ENCODE peak calls at places on chromosomes 2 and 18, in five cellular contexts. S is head of caudate nucleus, T is MM.1S, G is iris pigment epithelial cell, A is HCEC 1CT. H is an unnamed sample.

GRCh38 chr2:238425979-238426567 is 654 bp upstream of the ASB1 start:
- DNase-seq in S (no peak), T (no peak), A (peak), G (peak), H (peak)

GRCh38 chr18:57915848-57916596 is 112.9 kb upstream of the ATP8B1 start:
- DNase-seq in S (peak), T (no peak), A (peak), G (no peak), H (no peak)

GRCh38 chr2:88857951-88858406 is 166.5 kb downstream of the RPIA start:
- DNase-seq in G (peak), A (no peak), T (no peak), S (no peak), H (peak)

GRCh38 chr2:160207271-160207670 is 7.2 kb upstream of the ITGB6 start:
- DNase-seq in A (no peak), T (no peak), G (no peak), S (no peak), H (no peak)

GRCh38 chr2:159926695-159927094 is 128.7 kb upstream of the CD302 start:
- DNase-seq in A (no peak), S (no peak), T (no peak), G (no peak), H (no peak)

GRCh38 chr2:237858294-237859081 is 935 bp upstream of the RAMP1 start:
- DNase-seq in T (peak), S (peak), A (peak), G (peak), H (peak)

GRCh38 chr18:48889115-48889941 is 61.4 kb downstream of the SMAD7 start:
- DNase-seq in S (peak), G (no peak), A (no peak), T (no peak), H (peak)

GRCh38 chr2:70523996-70524965 is 29.3 kb downstream of the TGFA start:
- DNase-seq in T (no peak), S (no peak), G (peak), A (peak), H (no peak)

GRCh38 chr2:176115883-176116813 is at the start of gene HOXD10:
- DNase-seq in S (no peak), G (no peak), T (no peak), A (no peak), H (no peak)

GRCh38 chr2:140658766-140659165 is 1472.0 kb downstream of the LRP1B start:
- DNase-seq in S (no peak), G (peak), A (no peak), T (no peak), H (peak)

GRCh38 chr18:25727281-25727680 is 363.1 kb downstream of the SS18 start:
- DNase-seq in A (no peak), T (no peak), S (no peak), G (no peak), H (no peak)

GRCh38 chr2:3703741-3704355 is 473 bp downstream of the DCDC2C start:
- DNase-seq in T (no peak), A (no peak), G (no peak), S (no peak), H (no peak)

GRCh38 chr2:186862869-186863709 is 14.1 kb upstream of the ZSWIM2 start:
- DNase-seq in S (no peak), A (peak), T (peak), G (peak), H (peak)

GRCh38 chr2:150876201-150877085 is 385.2 kb downstream of the RBM43 start:
- DNase-seq in G (peak), S (no peak), A (peak), T (no peak), H (peak)

GRCh38 chr2:233473386-233473791 is 93.2 kb downstream of the USP40 start:
- DNase-seq in T (no peak), S (no peak), A (no peak), G (no peak), H (no peak)

GRCh38 chr2:27860111-27860510 is 30.1 kb downstream of the RBKS start:
- DNase-seq in S (no peak), T (no peak), G (peak), A (peak), H (peak)

GRCh38 chr2:216535454-216535995 is 36.9 kb downstream of the RPL37A start:
- DNase-seq in T (no peak), A (peak), G (peak), S (no peak), H (peak)

GRCh38 chr2:241770936-241771285 is 5.7 kb upstream of the GAL3ST2 start:
- DNase-seq in G (no peak), A (no peak), T (no peak), S (no peak), H (no peak)

GRCh38 chr18:63683890-63684289 is 18.9 kb upstream of the SERPINB11 start:
- DNase-seq in G (no peak), T (no peak), A (no peak), S (no peak), H (no peak)

GRCh38 chr18:10202947-10203346 is 251.5 kb upstream of the APCDD1 start:
- DNase-seq in A (no peak), G (no peak), S (no peak), T (no peak), H (no peak)

GRCh38 chr2:45843136-45843535 is 191.7 kb downstream of the PRKCE start:
- DNase-seq in S (no peak), T (no peak), A (no peak), G (no peak), H (no peak)

GRCh38 chr2:85503168-85503610 is 35.8 kb upstream of the MAT2A start:
- DNase-seq in A (no peak), S (no peak), G (no peak), T (no peak), H (no peak)

H was measured in choroid plexus epithelial cell.